ENCODE peak calls at places on chromosomes 12 and 14, in six cellular contexts. U, T, L, P, F and V are unnamed samples.
A peak's percentile ranks its signal among the peaks of the same experiment; 100 is the strongest.

GRCh38 chr12:108312885-108313203 is 26.3 kb downstream of the CMKLR1 start:
- DNase-seq in U (no peak), T (peak; percentile 55), L (peak; percentile 54), P (no peak), F (no peak), V (no peak)

GRCh38 chr14:101118746-101119610 is 215.5 kb upstream of the RTL1 start:
- DNase-seq in U (peak; percentile 9), T (no peak), L (no peak), P (no peak), F (no peak), V (peak; percentile 59)

GRCh38 chr14:54342806-54343205 is 54.0 kb upstream of the CDKN3 start:
- DNase-seq in U (no peak), T (no peak), L (no peak), P (no peak), F (no peak), V (no peak)

GRCh38 chr12:111320233-111321050 is 48.5 kb downstream of the PHETA1 start:
- DNase-seq in U (no peak), T (no peak), L (no peak), P (no peak), F (no peak), V (no peak)

GRCh38 chr12:11705010-11705409 is 55.5 kb downstream of the ETV6 start:
- DNase-seq in U (no peak), T (peak; percentile 74), L (peak; percentile 69), P (peak; percentile 97), F (no peak), V (no peak)

GRCh38 chr12:122790393-122791075 is 16.2 kb downstream of the CCDC62 start:
- DNase-seq in U (no peak), T (no peak), L (no peak), P (peak; percentile 31), F (no peak), V (no peak)

GRCh38 chr14:61188936-61189808 is 92.0 kb downstream of the TMEM30B start:
- DNase-seq in U (no peak), T (peak; percentile 35), L (peak; percentile 48), P (peak; percentile 51), F (peak; percentile 58), V (no peak)

GRCh38 chr14:58353516-58354299 is 42.0 kb upstream of the TOMM20L start:
- DNase-seq in U (no peak), T (no peak), L (no peak), P (no peak), F (no peak), V (no peak)

GRCh38 chr12:30977124-30977523 is 50.6 kb downstream of the TSPAN11 start:
- DNase-seq in U (no peak), T (no peak), L (no peak), P (no peak), F (no peak), V (no peak)

GRCh38 chr14:69711065-69711464 is 55.9 kb upstream of the SRSF5 start:
- DNase-seq in U (no peak), T (peak; percentile 51), L (no peak), P (peak; percentile 17), F (no peak), V (no peak)

GRCh38 chr12:31368666-31369361 is 42.9 kb upstream of the SINHCAF start:
- DNase-seq in U (no peak), T (no peak), L (no peak), P (peak; percentile 48), F (no peak), V (no peak)

GRCh38 chr14:95138876-95139275 is 18.5 kb downstream of the DICER1 start:
- DNase-seq in U (no peak), T (no peak), L (no peak), P (peak; percentile 18), F (no peak), V (no peak)

GRCh38 chr12:104215638-104216297 is at the start of gene TXNRD1:
- DNase-seq in U (peak; percentile 80), T (peak; percentile 81), L (peak; percentile 30), P (peak; percentile 76), F (peak; percentile 70), V (peak; percentile 88)

GRCh38 chr14:36129181-36129580 is 47.3 kb downstream of the PTCSC3 start:
- DNase-seq in U (no peak), T (no peak), L (no peak), P (no peak), F (no peak), V (no peak)

GRCh38 chr14:104383088-104383805 is 196.3 kb upstream of the C14orf180 start:
- DNase-seq in U (no peak), T (no peak), L (no peak), P (no peak), F (no peak), V (peak; percentile 40)

GRCh38 chr14:76257842-76258397 is 106.2 kb downstream of the GPATCH2L start:
- DNase-seq in U (no peak), T (no peak), L (no peak), P (no peak), F (no peak), V (no peak)

GRCh38 chr14:105193916-105194782 is 13.0 kb upstream of the NUDT14 start:
- DNase-seq in U (peak; percentile 31), T (no peak), L (no peak), P (peak; percentile 11), F (no peak), V (no peak)

GRCh38 chr12:75207338-75208083 is 2.1 kb downstream of the KCNC2 start:
- DNase-seq in U (no peak), T (no peak), L (no peak), P (no peak), F (no peak), V (no peak)

GRCh38 chr14:99177876-99178630 is 93.9 kb downstream of the BCL11B start:
- DNase-seq in U (no peak), T (no peak), L (no peak), P (no peak), F (peak; percentile 31), V (peak; percentile 68)

GRCh38 chr14:32450919-32451675 is 122.0 kb downstream of the AKAP6 start:
- DNase-seq in U (no peak), T (no peak), L (no peak), P (no peak), F (no peak), V (no peak)

GRCh38 chr14:37116933-37117844 is 55.2 kb downstream of the SLC25A21 start:
- DNase-seq in U (no peak), T (no peak), L (peak; percentile 39), P (peak; percentile 60), F (no peak), V (no peak)

GRCh38 chr12:3797649-3798048 is 44.7 kb upstream of the CRACR2A start:
- DNase-seq in U (no peak), T (no peak), L (no peak), P (no peak), F (no peak), V (no peak)

GRCh38 chr12:100058482-100059029 is 73.8 kb upstream of the ANKS1B start:
- DNase-seq in U (no peak), T (no peak), L (no peak), P (peak; percentile 96), F (no peak), V (no peak)

GRCh38 chr12:49866859-49867579 is 24.1 kb upstream of the BCDIN3D start:
- DNase-seq in U (peak; percentile 71), T (peak; percentile 80), L (peak; percentile 43), P (peak; percentile 46), F (peak; percentile 84), V (peak; percentile 89)

GRCh38 chr12:40105515-40106201 is at the start of gene SLC2A13:
- DNase-seq in U (peak; percentile 78), T (peak; percentile 79), L (peak; percentile 42), P (peak; percentile 59), F (peak; percentile 69), V (peak; percentile 76)

GRCh38 chr12:113755098-113755497 is 211.0 kb downstream of the RBM19 start:
- DNase-seq in U (no peak), T (no peak), L (no peak), P (no peak), F (no peak), V (no peak)

GRCh38 chr12:88493651-88494050 is 86.6 kb downstream of the KITLG start:
- DNase-seq in U (no peak), T (no peak), L (no peak), P (peak; percentile 97), F (no peak), V (no peak)

GRCh38 chr12:666766-667308 is 3.6 kb upstream of the NINJ2 start:
- DNase-seq in U (no peak), T (no peak), L (no peak), P (peak; percentile 40), F (no peak), V (no peak)

GRCh38 chr14:74239848-74240793 is 872 bp downstream of the VSX2 start:
- DNase-seq in U (no peak), T (no peak), L (no peak), P (no peak), F (no peak), V (no peak)
- H3K4me1 ChIP-seq in U (peaks cover 10% of the 10 kb centered on the region), T (peaks cover 26% of the 10 kb centered on the region), L (no peaks in the 10 kb centered on the region), P (no peaks in the 10 kb centered on the region), F (peaks cover 4% of the 10 kb centered on the region), V (peaks cover 26% of the 10 kb centered on the region)

GRCh38 chr12:6337958-6338406 is 3.9 kb downstream of the TNFRSF1A start:
- DNase-seq in U (no peak), T (no peak), L (peak; percentile 30), P (no peak), F (no peak), V (no peak)
- H3K4me3 ChIP-seq in U (no peak overlapping the region), T (no peak overlapping the region), L (peak overlapping the region; percentile 99), P (no peak overlapping the region), F (peak overlapping the region; percentile 89), V (peak overlapping the region; percentile 92)

GRCh38 chr14:31420319-31421081 is at the start of gene HEATR5A:
- DNase-seq in U (peak; percentile 92), T (peak; percentile 95), L (peak; percentile 98), P (peak; percentile 94), F (peak; percentile 95), V (peak; percentile 96)
- TF ChIP-seq POLR2A in U (peak; percentile 100), T (peak; percentile 98), L (peak; percentile 99), P (peak; percentile 99), F (peak; percentile 82), V (peak; percentile 96)

DNA sequence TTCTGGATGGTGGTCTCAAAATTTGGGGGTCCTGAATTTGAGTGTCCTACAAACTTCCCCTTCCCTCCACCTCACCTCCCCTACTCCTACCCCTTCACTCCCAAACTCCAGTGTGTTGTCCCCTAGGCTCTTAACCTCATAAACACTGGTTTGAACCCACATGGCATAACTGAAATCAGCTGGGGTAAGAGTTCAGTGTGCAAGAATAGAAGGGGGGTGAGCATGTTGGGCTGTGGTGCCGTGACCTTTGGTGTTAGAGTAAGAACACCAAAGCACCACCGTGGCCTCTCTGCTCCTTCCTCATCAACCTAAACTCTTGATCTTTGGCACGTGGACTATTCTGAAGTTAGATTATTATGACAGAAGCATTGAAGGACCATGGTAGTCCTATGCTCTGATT is 11.0 kb downstream of the PCBP2 start:
- DNase-seq in U (no peak), T (no peak), L (no peak), P (no peak), F (no peak), V (no peak)
- H3K4me1 ChIP-seq in U (no peaks in the 10 kb centered on the region), T (no peaks in the 10 kb centered on the region), L (peaks cover 57% of the 10 kb centered on the region), P (peaks cover 9% of the 10 kb centered on the region), F (no peaks in the 10 kb centered on the region), V (peaks cover 14% of the 10 kb centered on the region)

GRCh38 chr14:56661478-56661877 is 81.9 kb downstream of the TMEM260 start:
- DNase-seq in U (no peak), T (no peak), L (no peak), P (no peak), F (no peak), V (no peak)
- H3K4me3 ChIP-seq in U (no peak overlapping the region), T (no peak overlapping the region), L (no peak overlapping the region), P (no peak overlapping the region), F (no peak overlapping the region), V (no peak overlapping the region)